ENCODE peak calls at places on chromosomes 1 and 21, in eight cellular contexts. G is SW 1271, I is posterior cingulate gyrus, T is T-helper 2 cell, E is HuH-7, U is HEK293T, N is HS-27A, W is astrocyte of the hippocampus. P is an unnamed sample.

GRCh38 chr1:96559707-96560588 is 161.6 kb upstream of the PTBP2 start:
- DNase-seq in G (no peak), T (no peak), I (no peak), W (peak; percentile 94), N (peak; percentile 84), U (no peak), E (no peak), P (no peak)

GRCh38 chr1:10399487-10399917 is 638 bp downstream of the PGD start:
- DNase-seq in U (peak; percentile 18), G (no peak), E (no peak), T (no peak), I (peak; percentile 22), N (no peak), W (peak; percentile 73), P (no peak)

GRCh38 chr1:10640079-10640578 is 156.3 kb downstream of the CASZ1 start:
- DNase-seq in I (peak; percentile 37), N (no peak), W (peak; percentile 48), U (peak; percentile 35), E (no peak), T (no peak), G (no peak), P (peak; percentile 70)

GRCh38 chr1:54224233-54224632 is 24.3 kb downstream of the MRPL37 start:
- DNase-seq in N (no peak), W (no peak), T (no peak), G (no peak), U (no peak), E (no peak), I (no peak), P (no peak)

GRCh38 chr1:234206651-234207284 is 166.5 kb upstream of the COA6 start:
- DNase-seq in G (peak; percentile 74), T (no peak), W (peak; percentile 94), N (peak; percentile 33), I (peak; percentile 27), E (no peak), U (no peak), P (no peak)

GRCh38 chr1:225738763-225739162 is 38.9 kb upstream of the SRP9 start:
- DNase-seq in T (no peak), U (no peak), E (no peak), N (no peak), G (no peak), W (no peak), I (no peak), P (no peak)

GRCh38 chr1:89126602-89127001 is 688 bp upstream of the GBP2 start:
- DNase-seq in T (no peak), N (no peak), G (no peak), W (peak; percentile 8), I (no peak), E (no peak), U (no peak), P (no peak)

GRCh38 chr1:23103001-23103879 is 65.4 kb downstream of the LUZP1 start:
- DNase-seq in N (no peak), I (no peak), G (peak; percentile 80), T (no peak), E (no peak), W (no peak), U (no peak), P (peak; percentile 69)

GRCh38 chr21:14968821-14969220 is 96.0 kb downstream of the NRIP1 start:
- DNase-seq in U (no peak), W (no peak), T (no peak), I (no peak), G (no peak), N (no peak), E (no peak), P (no peak)

GRCh38 chr1:43453442-43454269 is at the start of gene HYI:
- DNase-seq in T (no peak), U (peak; percentile 85), W (peak; percentile 93), I (peak; percentile 79), E (peak; percentile 56), G (peak; percentile 73), N (peak; percentile 82), P (peak; percentile 91)

GRCh38 chr21:41878831-41879189 is 334 bp downstream of the PRDM15 start:
- DNase-seq in W (peak; percentile 92), U (peak; percentile 85), T (peak; percentile 58), I (peak; percentile 76), E (peak; percentile 88), N (no peak), G (peak; percentile 36), P (peak; percentile 87)

GRCh38 chr1:94011129-94011528 is 101.9 kb upstream of the GCLM start:
- DNase-seq in I (no peak), T (no peak), N (no peak), W (no peak), U (no peak), G (no peak), E (no peak), P (no peak)

GRCh38 chr1:15919316-15919715 is 56.6 kb downstream of the ZBTB17 start:
- DNase-seq in W (peak; percentile 92), U (no peak), G (no peak), T (no peak), E (no peak), N (peak; percentile 64), I (no peak), P (peak; percentile 56)

GRCh38 chr1:230822092-230822581 is 46.2 kb downstream of the C1orf198 start:
- DNase-seq in E (no peak), W (no peak), G (no peak), I (no peak), T (no peak), U (no peak), N (no peak), P (no peak)

GRCh38 chr21:36883532-36884486 is 82.7 kb downstream of the HLCS start:
- DNase-seq in N (no peak), W (no peak), E (no peak), G (no peak), U (no peak), T (no peak), I (no peak), P (no peak)

GRCh38 chr1:33377013-33377412 is 53.9 kb downstream of the PHC2 start:
- DNase-seq in G (no peak), I (no peak), N (no peak), U (no peak), W (no peak), T (no peak), E (no peak), P (no peak)

P was measured in A673.